ENCODE peak calls at places on chromosomes 7 and 10, in five cellular contexts. Y is HCT116, E is HepG2, T is K562, B is H1. N is an unnamed sample.

GRCh38 chr10:57818522-57818921 is 449.2 kb downstream of the IPMK start:
- DNase-seq in B (no peak), Y (no peak), E (no peak), T (no peak), N (no peak)

GRCh38 chr10:124181656-124182055 is 88.3 kb upstream of the CHST15 start:
- DNase-seq in B (no peak), Y (no peak), T (no peak), E (no peak), N (no peak)

GRCh38 chr7:150405584-150406310 is 26.6 kb downstream of the ZNF775 start:
- DNase-seq in E (no peak), B (no peak), T (peak), Y (no peak), N (peak)

GRCh38 chr10:117413928-117414618 is 38.8 kb upstream of the PDZD8 start:
- DNase-seq in Y (no peak), T (no peak), E (peak), B (no peak), N (no peak)

GRCh38 chr10:103416436-103417147 is 20.2 kb downstream of the PDCD11 start:
- DNase-seq in T (peak), B (no peak), E (peak), Y (peak), N (peak)

GRCh38 chr7:6026011-6026819 is 5.0 kb upstream of the ANKRD61 start:
- DNase-seq in E (peak), Y (no peak), T (peak), B (peak), N (peak)

GRCh38 chr7:130292682-130293257 is at the start of gene CPA4:
- DNase-seq in Y (peak), T (no peak), E (no peak), B (no peak), N (no peak)

GRCh38 chr10:111481271-111482073 is 404.6 kb downstream of the ADRA2A start:
- DNase-seq in E (peak), B (no peak), T (no peak), Y (no peak), N (no peak)

GRCh38 chr10:97640868-97641811 is 669 bp downstream of the PI4K2A start:
- DNase-seq in E (no peak), B (no peak), T (peak), Y (no peak), N (peak)

GRCh38 chr7:3210531-3210930 is 90.5 kb upstream of the SDK1 start:
- DNase-seq in E (no peak), Y (no peak), T (no peak), B (no peak), N (peak)

GRCh38 chr7:72183835-72184234 is 228.3 kb downstream of the CALN1 start:
- DNase-seq in T (peak), E (peak), Y (peak), B (no peak), N (peak)

GRCh38 chr10:12605580-12606405 is 256.4 kb downstream of the CAMK1D start:
- DNase-seq in E (peak), T (no peak), Y (no peak), B (no peak), N (no peak)

GRCh38 chr10:43091846-43092245 is 15.0 kb downstream of the RET start:
- DNase-seq in E (no peak), Y (no peak), B (no peak), T (no peak), N (no peak)

GRCh38 chr10:15719062-15719898 is 442 bp downstream of the ITGA8 start:
- DNase-seq in B (no peak), Y (no peak), E (no peak), T (no peak), N (peak)

GRCh38 chr10:49539320-49539885 is 482 bp upstream of the ERCC6 start:
- DNase-seq in B (no peak), E (peak), Y (peak), T (peak), N (peak)

GRCh38 chr10:6498771-6499170 is 81.3 kb downstream of the PRKCQ start:
- DNase-seq in E (no peak), B (no peak), Y (no peak), T (no peak), N (no peak)

GRCh38 chr10:28147706-28148105 is 148.8 kb upstream of the ODAD2 start:
- DNase-seq in B (no peak), Y (no peak), E (no peak), T (no peak), N (no peak)

GRCh38 chr7:110960811-110961210 is 130.1 kb upstream of the LRRN3 start:
- DNase-seq in Y (no peak), B (no peak), E (no peak), T (no peak), N (no peak)

GRCh38 chr7:149801002-149801566 is 27.7 kb upstream of the ZNF467 start:
- DNase-seq in B (no peak), Y (no peak), E (no peak), T (no peak), N (no peak)

GRCh38 chr7:113159746-113160339 is 41.5 kb upstream of the SMIM30 start:
- DNase-seq in T (peak), Y (peak), B (peak), E (peak), N (peak)

GRCh38 chr7:117875566-117875965 is 2.3 kb upstream of the CTTNBP2 start:
- DNase-seq in T (no peak), Y (peak), E (no peak), B (peak), N (no peak)

GRCh38 chr10:21010615-21011014 is 113.5 kb upstream of the NEBL start:
- DNase-seq in T (no peak), Y (no peak), B (no peak), E (no peak), N (no peak)

GRCh38 chr10:95246582-95247051 is 44.2 kb downstream of the PDLIM1 start:
- DNase-seq in Y (peak), B (no peak), E (peak), T (peak), N (peak)

GRCh38 chr7:77931841-77932240 is 133.3 kb downstream of the PHTF2 start:
- DNase-seq in B (no peak), T (no peak), Y (no peak), E (no peak), N (no peak)

GRCh38 chr10:43176271-43176670 is 38.0 kb downstream of the CSGALNACT2 start:
- DNase-seq in T (no peak), E (no peak), Y (no peak), B (no peak), N (no peak)

GRCh38 chr7:46115410-46115809 is 194.3 kb upstream of the IGFBP3 start:
- DNase-seq in E (no peak), B (no peak), T (no peak), Y (no peak), N (no peak)

DNA sequence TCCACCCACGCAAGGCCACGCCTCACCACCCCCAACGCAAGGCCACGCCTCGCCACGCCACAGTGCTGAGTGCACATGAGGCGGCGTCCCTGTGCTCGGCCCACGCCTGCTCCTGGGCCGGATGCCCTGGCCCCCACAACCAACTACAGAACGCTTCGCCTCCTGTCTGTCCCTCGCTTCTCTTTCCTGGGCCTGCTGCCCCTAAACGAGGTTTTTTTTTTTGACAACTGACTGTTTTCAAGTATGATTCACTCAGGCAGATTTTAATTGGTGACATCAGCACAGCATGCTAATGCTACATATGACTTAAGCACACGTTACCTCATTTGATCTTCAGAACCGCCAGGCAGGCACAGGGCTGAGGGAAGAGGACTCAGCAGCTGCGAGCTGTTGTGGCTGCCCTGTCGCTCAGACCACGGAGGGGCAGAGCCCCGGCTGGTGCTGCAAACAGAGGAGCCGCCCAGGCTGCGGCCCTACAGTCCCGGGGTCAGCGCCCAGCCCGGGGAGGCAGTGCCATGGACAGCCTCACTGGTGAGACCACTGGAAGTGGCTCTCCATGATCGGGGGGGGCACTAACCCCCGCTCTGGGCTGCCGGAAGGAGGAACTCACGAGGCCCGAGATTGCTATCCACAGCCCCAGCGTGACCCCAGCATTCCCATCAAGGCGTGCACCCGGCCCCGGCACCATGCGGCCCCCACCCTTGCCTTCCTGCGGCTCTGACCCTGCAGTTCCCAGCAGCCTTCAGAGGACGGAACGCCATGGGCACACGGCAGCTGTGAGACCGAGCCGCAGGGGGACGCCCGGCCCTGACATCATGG is 212.8 kb downstream of the MAD1L1 start:
- DNase-seq in B (no peak), Y (no peak), E (no peak), T (peak), N (peak)
- TF ChIP-seq SIN3A in B (no peak), Y (no peak), E (no peak), T (no peak), N (no peak)

GRCh38 chr7:75638607-75639070 is 100.1 kb downstream of the HIP1 start:
- DNase-seq in E (no peak), B (no peak), Y (no peak), T (no peak), N (peak)
- TF ChIP-seq SIN3A in E (no peak), B (no peak), Y (no peak), T (no peak), N (no peak)

DNA sequence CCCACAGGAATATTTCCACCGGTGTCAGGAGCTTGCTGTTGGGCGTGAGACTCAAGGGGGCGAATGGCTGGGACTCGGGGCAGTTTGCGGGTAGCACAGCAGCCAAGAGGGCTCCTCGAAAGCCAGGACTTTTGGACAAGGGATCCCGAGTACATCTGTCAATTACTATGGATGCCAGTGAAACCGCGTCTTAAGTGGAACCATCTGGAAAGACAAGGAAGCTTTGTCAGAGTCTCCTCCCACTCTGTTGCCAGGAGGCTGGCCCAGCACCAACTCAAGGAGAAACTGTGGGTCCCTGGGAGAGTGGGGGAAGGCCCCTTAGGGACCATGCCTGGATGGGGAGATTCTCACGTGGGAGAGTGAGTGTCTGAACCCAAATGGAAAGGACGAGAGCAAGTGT is 57.1 kb downstream of the C10orf143 start:
- DNase-seq in E (no peak), Y (no peak), T (no peak), B (no peak), N (no peak)
- TF ChIP-seq SIN3A in E (no peak), Y (no peak), T (no peak), B (no peak), N (no peak)

DNA sequence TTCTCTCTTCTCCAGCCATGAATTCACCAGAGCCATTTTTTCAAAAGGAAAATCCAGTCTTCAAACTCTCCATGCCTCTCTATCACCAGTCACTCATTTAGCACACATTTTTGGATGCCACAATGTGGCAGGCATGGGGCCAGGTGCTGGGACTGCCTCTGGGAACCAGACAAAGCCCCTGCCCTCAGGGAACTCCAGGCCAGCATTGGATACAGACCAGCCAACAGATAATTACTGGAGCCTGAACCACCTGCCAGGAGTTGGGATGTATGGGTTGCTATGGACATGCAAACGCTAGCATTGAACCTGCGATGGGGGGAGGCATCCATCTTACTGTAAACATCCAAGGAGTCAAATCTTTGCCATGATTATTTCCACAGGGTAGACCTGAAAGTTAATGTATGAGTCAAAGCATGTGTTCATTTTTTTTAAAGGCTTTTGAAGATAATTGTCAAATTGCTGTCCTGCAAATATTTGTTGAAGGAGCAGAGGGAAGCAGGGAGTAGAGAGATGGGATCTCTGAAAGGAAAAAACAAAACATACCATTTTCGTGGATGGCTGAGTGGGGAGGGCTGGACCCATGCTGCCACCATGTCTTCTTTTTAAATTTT is 43.2 kb downstream of the SRRM3 start:
- DNase-seq in B (no peak), T (no peak), E (peak), Y (no peak), N (peak)
- TF ChIP-seq SIN3A in B (no peak), T (no peak), E (no peak), Y (no peak), N (no peak)

GRCh38 chr7:39415091-39415820 is 150.9 kb upstream of the YAE1 start:
- DNase-seq in E (no peak), Y (no peak), B (no peak), T (no peak), N (no peak)

GRCh38 chr7:39416866-39417265 is 149.3 kb upstream of the YAE1 start:
- DNase-seq in B (no peak), E (no peak), Y (no peak), T (no peak), N (no peak)

GRCh38 chr7:39413866-39414668 is 152.1 kb upstream of the YAE1 start:
- DNase-seq in T (peak), E (peak), Y (peak), B (peak), N (peak)

GRCh38 chr7:39417642-39418041 is 148.6 kb upstream of the YAE1 start:
- DNase-seq in B (no peak), T (no peak), Y (no peak), E (no peak), N (no peak)

DNA sequence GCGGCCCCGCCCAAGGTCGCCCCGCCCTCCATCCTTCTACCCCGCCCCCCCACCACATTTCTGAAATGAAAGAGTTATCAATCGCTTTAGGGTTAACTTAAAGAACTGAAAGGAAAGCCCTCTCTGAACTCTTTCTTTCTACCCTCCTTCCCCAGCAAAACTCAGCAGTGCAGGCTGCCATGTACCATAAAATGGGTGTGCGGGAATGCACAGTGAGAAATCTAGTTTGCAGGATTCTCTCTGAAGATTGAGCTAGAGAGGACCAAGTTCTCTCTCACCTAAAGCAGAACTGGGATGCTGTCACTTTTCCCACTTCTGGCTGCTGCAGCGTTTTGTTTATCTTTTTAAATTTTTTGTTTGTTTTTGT is 151.6 kb upstream of the YAE1 start:
- DNase-seq in T (no peak), Y (no peak), B (no peak), E (no peak), N (no peak)
- TF ChIP-seq SIN3A in T (no peak), Y (no peak), B (no peak), E (no peak), N (no peak)

GRCh38 chr7:74404388-74404700 is 49.4 kb upstream of the GTF2IRD1 start:
- DNase-seq in E (no peak), Y (no peak), T (peak), B (no peak), N (no peak)

GRCh38 chr7:74404741-74405140 is 49.0 kb upstream of the GTF2IRD1 start:
- DNase-seq in T (no peak), B (no peak), E (no peak), Y (no peak), N (no peak)

GRCh38 chr7:74403521-74404387 is 50.0 kb upstream of the GTF2IRD1 start:
- DNase-seq in T (peak), Y (no peak), B (no peak), E (no peak), N (no peak)

GRCh38 chr7:74405899-74406512 is 47.7 kb upstream of the GTF2IRD1 start:
- DNase-seq in Y (no peak), T (peak), B (no peak), E (no peak), N (no peak)

DNA sequence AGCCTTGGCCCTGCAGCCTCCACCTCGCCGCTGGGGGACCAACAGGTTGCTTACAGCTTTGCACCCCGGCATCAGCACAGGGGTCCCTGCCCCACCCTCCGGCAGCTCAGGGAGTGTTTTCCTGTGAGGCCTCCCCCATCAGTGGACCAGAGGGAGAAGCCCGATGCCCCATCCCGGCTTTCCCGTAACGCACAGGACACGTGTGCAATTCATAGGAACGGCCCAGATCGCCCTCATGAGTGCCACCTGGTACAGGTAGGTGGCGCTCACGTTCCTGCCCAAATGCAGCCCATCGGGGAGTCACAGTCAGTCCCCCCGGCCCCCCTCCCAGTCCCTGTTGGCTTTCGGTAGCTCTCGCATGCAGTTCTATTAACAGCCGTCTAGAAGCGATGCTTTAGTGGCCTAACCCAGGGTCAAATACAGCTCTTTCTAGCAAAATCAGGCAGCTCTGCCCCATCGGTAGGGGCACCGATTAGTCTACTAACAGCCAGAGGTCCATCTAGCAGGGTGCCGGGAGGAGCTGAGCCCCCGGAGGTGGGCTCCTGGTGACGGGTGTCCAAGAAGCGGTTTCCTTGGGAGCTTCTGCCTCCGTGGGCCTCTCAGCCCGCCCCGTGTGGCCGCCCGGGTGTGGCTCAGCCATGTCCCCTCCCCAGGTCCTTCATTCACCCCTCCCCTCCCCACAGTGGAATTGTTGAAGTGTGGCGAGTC is 48.4 kb upstream of the GTF2IRD1 start:
- DNase-seq in Y (no peak), B (peak), E (no peak), T (peak), N (peak)
- TF ChIP-seq SIN3A in Y (no peak), B (no peak), E (no peak), T (no peak), N (no peak)

GRCh38 chr10:2886662-2887061 is 180.7 kb upstream of the PFKP start:
- DNase-seq in Y (no peak), B (no peak), T (no peak), E (no peak), N (no peak)
- TF ChIP-seq SIN3A in Y (no peak), B (no peak), T (no peak), E (no peak), N (no peak)